ENCODE peak calls at places on chromosomes 5 and 9, in ten cellular contexts. L is stimulated activated CD8-positive, alpha-beta memory T cell treated with anti-CD3 and anti-CD28 coated beads, Interleukin-4, amount 100 ng/mL, for 24 hours; K is hippocampal formation; R is H9; D is coronary artery; W is ACHN; Q is smooth muscle cell of the brain vasculature; F is KG1; I is KBM-7; M is activated T-helper 9 cell treated with anti-CD3 and anti-CD28 coated beads, Interleukin-2, amount 50 U/mL, for 16 hours. B is an unnamed sample.

GRCh38 chr9:7791364-7791763 is 8.2 kb downstream of the DMAC1 start:
- DNase-seq in L (no peak), K (no peak), R (no peak), D (no peak), W (no peak), Q (no peak), F (no peak), I (no peak), M (no peak), B (no peak)

GRCh38 chr5:1297243-1297642 is 2.4 kb upstream of the TERT start:
- DNase-seq in L (no peak), K (no peak), R (no peak), D (peak), W (no peak), Q (no peak), F (no peak), I (no peak), M (no peak), B (no peak)

GRCh38 chr5:150469718-150470470 is 20.4 kb upstream of the RPS14 start:
- DNase-seq in L (no peak), K (no peak), R (no peak), D (no peak), W (peak), Q (no peak), F (no peak), I (no peak), M (no peak), B (no peak)

GRCh38 chr9:116042321-116042720 is 111.3 kb upstream of the PAPPA start:
- DNase-seq in L (no peak), K (no peak), R (no peak), D (no peak), W (no peak), Q (no peak), F (no peak), I (no peak), M (no peak), B (no peak)

GRCh38 chr9:92790542-92791527 is 26.2 kb upstream of the BICD2 start:
- DNase-seq in L (peak), K (peak), R (peak), D (no peak), W (peak), Q (peak), F (peak), I (peak), M (peak), B (no peak)

GRCh38 chr5:82793808-82794419 is 283.3 kb downstream of the TMEM167A start:
- DNase-seq in L (peak), K (no peak), R (peak), D (no peak), W (peak), Q (no peak), F (no peak), I (peak), M (peak), B (no peak)

GRCh38 chr5:109027983-109028607 is 280.4 kb downstream of the FER start:
- DNase-seq in L (no peak), K (no peak), R (no peak), D (no peak), W (no peak), Q (no peak), F (no peak), I (no peak), M (no peak), B (no peak)

GRCh38 chr9:117526674-117527073 is 111.8 kb upstream of the ASTN2 start:
- DNase-seq in L (no peak), K (no peak), R (no peak), D (no peak), W (no peak), Q (no peak), F (no peak), I (no peak), M (no peak), B (no peak)

GRCh38 chr9:121498487-121499176 is 1.0 kb downstream of the GGTA1 start:
- DNase-seq in L (no peak), K (no peak), R (peak), D (no peak), W (peak), Q (no peak), F (no peak), I (peak), M (no peak), B (no peak)

GRCh38 chr9:34498511-34498910 is 24.3 kb downstream of the ENHO start:
- DNase-seq in L (no peak), K (no peak), R (no peak), D (no peak), W (no peak), Q (no peak), F (no peak), I (no peak), M (no peak), B (no peak)

GRCh38 chr5:15320896-15321295 is 179.1 kb upstream of the FBXL7 start:
- DNase-seq in L (no peak), K (peak), R (no peak), D (no peak), W (no peak), Q (no peak), F (no peak), I (no peak), M (no peak), B (no peak)

GRCh38 chr5:76337949-76338589 is 65.0 kb upstream of the IQGAP2 start:
- DNase-seq in L (no peak), K (no peak), R (peak), D (no peak), W (peak), Q (peak), F (peak), I (peak), M (no peak), B (no peak)

GRCh38 chr9:35577486-35577885 is 27.6 kb upstream of the TESK1 start:
- DNase-seq in L (no peak), K (no peak), R (no peak), D (peak), W (no peak), Q (no peak), F (no peak), I (no peak), M (no peak), B (no peak)

GRCh38 chr9:20658677-20659473 is 25.2 kb upstream of the FOCAD start:
- DNase-seq in L (no peak), K (no peak), R (no peak), D (no peak), W (no peak), Q (no peak), F (no peak), I (peak), M (no peak), B (no peak)

GRCh38 chr9:131645078-131645776 is 94.6 kb downstream of the RAPGEF1 start:
- DNase-seq in L (no peak), K (no peak), R (no peak), D (no peak), W (no peak), Q (no peak), F (no peak), I (no peak), M (no peak), B (no peak)

B was measured in vagina.